ENCODE peak calls at places on chromosomes 7 and 10, in nine cellular contexts. One of them, this sample, is unnamed.

GRCh38 chr10:77673086-77673485 is 35.5 kb upstream of the KCNMA1 start:
- DNase-seq in cardiac muscle cell: no peak
- DNase-seq in GM20000: no peak
- DNase-seq in amniotic stem cell: no peak
- DNase-seq in AG09309: no peak
- DNase-seq in HuH-7.5: no peak
- DNase-seq in H9: no peak
- DNase-seq in right cardiac atrium: no peak
- DNase-seq in astrocyte: peak; percentile 6
- DNase-seq in this sample: no peak

GRCh38 chr10:123507298-123507697 is 158.9 kb upstream of the GPR26 start:
- DNase-seq in AG09309: no peak
- DNase-seq in cardiac muscle cell: no peak
- DNase-seq in H9: no peak
- DNase-seq in HuH-7.5: no peak
- DNase-seq in amniotic stem cell: no peak
- DNase-seq in right cardiac atrium: no peak
- DNase-seq in GM20000: no peak
- DNase-seq in astrocyte: no peak
- DNase-seq in this sample: no peak

GRCh38 chr10:48274636-48275035 is at the start of gene FRMPD2:
- DNase-seq in right cardiac atrium: peak; percentile 55
- DNase-seq in HuH-7.5: no peak
- DNase-seq in AG09309: no peak
- DNase-seq in H9: peak; percentile 59
- DNase-seq in astrocyte: no peak
- DNase-seq in amniotic stem cell: no peak
- DNase-seq in cardiac muscle cell: peak; percentile 50
- DNase-seq in GM20000: no peak
- DNase-seq in this sample: no peak

GRCh38 chr7:42471573-42472174 is 234.7 kb upstream of the GLI3 start:
- DNase-seq in H9: no peak
- DNase-seq in cardiac muscle cell: no peak
- DNase-seq in right cardiac atrium: no peak
- DNase-seq in amniotic stem cell: no peak
- DNase-seq in astrocyte: no peak
- DNase-seq in HuH-7.5: no peak
- DNase-seq in AG09309: no peak
- DNase-seq in GM20000: no peak
- DNase-seq in this sample: no peak

GRCh38 chr7:157568785-157569584 is 232.2 kb downstream of the DNAJB6 start:
- DNase-seq in GM20000: peak; percentile 67
- DNase-seq in amniotic stem cell: no peak
- DNase-seq in HuH-7.5: no peak
- DNase-seq in astrocyte: peak; percentile 41
- DNase-seq in H9: peak; percentile 63
- DNase-seq in cardiac muscle cell: no peak
- DNase-seq in AG09309: no peak
- DNase-seq in right cardiac atrium: peak; percentile 73
- DNase-seq in this sample: no peak

GRCh38 chr10:110445871-110446270 is 51.8 kb upstream of the DUSP5 start:
- DNase-seq in AG09309: no peak
- DNase-seq in HuH-7.5: no peak
- DNase-seq in astrocyte: no peak
- DNase-seq in cardiac muscle cell: no peak
- DNase-seq in right cardiac atrium: no peak
- DNase-seq in H9: no peak
- DNase-seq in amniotic stem cell: no peak
- DNase-seq in GM20000: no peak
- DNase-seq in this sample: no peak

GRCh38 chr7:5350174-5350463 is 67.4 kb downstream of the SLC29A4 start:
- DNase-seq in cardiac muscle cell: no peak
- DNase-seq in astrocyte: no peak
- DNase-seq in right cardiac atrium: no peak
- DNase-seq in GM20000: no peak
- DNase-seq in HuH-7.5: no peak
- DNase-seq in H9: no peak
- DNase-seq in AG09309: no peak
- DNase-seq in amniotic stem cell: no peak
- DNase-seq in this sample: no peak

GRCh38 chr7:117582219-117582704 is 102.4 kb downstream of the CFTR start:
- DNase-seq in cardiac muscle cell: peak; percentile 62
- DNase-seq in astrocyte: peak; percentile 91
- DNase-seq in GM20000: no peak
- DNase-seq in AG09309: peak; percentile 67
- DNase-seq in HuH-7.5: peak; percentile 19
- DNase-seq in amniotic stem cell: peak; percentile 69
- DNase-seq in right cardiac atrium: peak; percentile 88
- DNase-seq in H9: no peak
- DNase-seq in this sample: peak; percentile 15

GRCh38 chr10:12512292-12513002 is 163.1 kb downstream of the CAMK1D start:
- DNase-seq in right cardiac atrium: no peak
- DNase-seq in AG09309: no peak
- DNase-seq in HuH-7.5: no peak
- DNase-seq in astrocyte: no peak
- DNase-seq in cardiac muscle cell: no peak
- DNase-seq in amniotic stem cell: no peak
- DNase-seq in H9: no peak
- DNase-seq in GM20000: no peak
- DNase-seq in this sample: no peak

GRCh38 chr7:150449206-150449956 is 1.0 kb upstream of the GIMAP8 start:
- DNase-seq in astrocyte: no peak
- DNase-seq in amniotic stem cell: no peak
- DNase-seq in right cardiac atrium: no peak
- DNase-seq in HuH-7.5: no peak
- DNase-seq in cardiac muscle cell: no peak
- DNase-seq in GM20000: no peak
- DNase-seq in H9: no peak
- DNase-seq in AG09309: no peak
- DNase-seq in this sample: no peak

GRCh38 chr10:15715619-15716227 is 4.0 kb downstream of the ITGA8 start:
- DNase-seq in right cardiac atrium: no peak
- DNase-seq in astrocyte: no peak
- DNase-seq in amniotic stem cell: no peak
- DNase-seq in cardiac muscle cell: peak; percentile 34
- DNase-seq in HuH-7.5: no peak
- DNase-seq in AG09309: no peak
- DNase-seq in H9: no peak
- DNase-seq in GM20000: no peak
- DNase-seq in this sample: peak; percentile 30

GRCh38 chr7:91514591-91514990 is 250.4 kb downstream of the FZD1 start:
- DNase-seq in HuH-7.5: no peak
- DNase-seq in amniotic stem cell: no peak
- DNase-seq in right cardiac atrium: no peak
- DNase-seq in AG09309: no peak
- DNase-seq in GM20000: no peak
- DNase-seq in astrocyte: no peak
- DNase-seq in cardiac muscle cell: no peak
- DNase-seq in H9: no peak
- DNase-seq in this sample: no peak

GRCh38 chr7:159064816-159065130 is 79.9 kb downstream of the VIPR2 start:
- DNase-seq in H9: no peak
- DNase-seq in cardiac muscle cell: no peak
- DNase-seq in amniotic stem cell: no peak
- DNase-seq in right cardiac atrium: no peak
- DNase-seq in astrocyte: no peak
- DNase-seq in GM20000: no peak
- DNase-seq in AG09309: no peak
- DNase-seq in HuH-7.5: no peak
- DNase-seq in this sample: no peak

GRCh38 chr7:115113776-115114175 is 191.9 kb downstream of the MDFIC start:
- DNase-seq in astrocyte: no peak
- DNase-seq in amniotic stem cell: no peak
- DNase-seq in AG09309: no peak
- DNase-seq in cardiac muscle cell: no peak
- DNase-seq in H9: no peak
- DNase-seq in GM20000: no peak
- DNase-seq in HuH-7.5: no peak
- DNase-seq in right cardiac atrium: no peak
- DNase-seq in this sample: no peak

GRCh38 chr10:12728569-12728968 is 272.9 kb downstream of the CCDC3 start:
- DNase-seq in HuH-7.5: no peak
- DNase-seq in GM20000: no peak
- DNase-seq in H9: no peak
- DNase-seq in right cardiac atrium: peak; percentile 73
- DNase-seq in cardiac muscle cell: no peak
- DNase-seq in amniotic stem cell: no peak
- DNase-seq in AG09309: no peak
- DNase-seq in astrocyte: peak; percentile 68
- DNase-seq in this sample: no peak

GRCh38 chr7:50528266-50529092 is 36.7 kb downstream of the DDC start:
- DNase-seq in right cardiac atrium: no peak
- DNase-seq in HuH-7.5: no peak
- DNase-seq in AG09309: no peak
- DNase-seq in cardiac muscle cell: no peak
- DNase-seq in astrocyte: no peak
- DNase-seq in H9: peak; percentile 23
- DNase-seq in amniotic stem cell: no peak
- DNase-seq in GM20000: no peak
- DNase-seq in this sample: no peak

GRCh38 chr7:128266891-128267839 is 26.1 kb downstream of the LEP start:
- DNase-seq in HuH-7.5: peak; percentile 53
- DNase-seq in right cardiac atrium: peak; percentile 84
- DNase-seq in GM20000: no peak
- DNase-seq in H9: peak; percentile 85
- DNase-seq in amniotic stem cell: peak; percentile 13
- DNase-seq in AG09309: peak; percentile 29
- DNase-seq in astrocyte: peak; percentile 47
- DNase-seq in cardiac muscle cell: peak; percentile 17
- DNase-seq in this sample: peak; percentile 67

GRCh38 chr10:99742701-99743100 is 10.7 kb downstream of the CUTC start:
- DNase-seq in right cardiac atrium: no peak
- DNase-seq in GM20000: no peak
- DNase-seq in amniotic stem cell: no peak
- DNase-seq in H9: no peak
- DNase-seq in HuH-7.5: no peak
- DNase-seq in AG09309: no peak
- DNase-seq in cardiac muscle cell: no peak
- DNase-seq in astrocyte: no peak
- DNase-seq in this sample: no peak

GRCh38 chr7:133230591-133231194 is 22.2 kb upstream of the EXOC4 start:
- DNase-seq in cardiac muscle cell: peak; percentile 66
- DNase-seq in astrocyte: peak; percentile 2
- DNase-seq in amniotic stem cell: no peak
- DNase-seq in H9: peak; percentile 47
- DNase-seq in right cardiac atrium: no peak
- DNase-seq in HuH-7.5: peak; percentile 8
- DNase-seq in GM20000: peak; percentile 27
- DNase-seq in AG09309: peak; percentile 16
- DNase-seq in this sample: peak; percentile 70

GRCh38 chr10:99777918-99778716 is 4.3 kb upstream of the ABCC2 start:
- DNase-seq in HuH-7.5: no peak
- DNase-seq in right cardiac atrium: no peak
- DNase-seq in amniotic stem cell: no peak
- DNase-seq in H9: peak; percentile 36
- DNase-seq in GM20000: no peak
- DNase-seq in astrocyte: no peak
- DNase-seq in AG09309: no peak
- DNase-seq in cardiac muscle cell: no peak
- DNase-seq in this sample: no peak

GRCh38 chr7:121120921-121121320 is 132.4 kb downstream of the CPED1 start:
- DNase-seq in GM20000: no peak
- DNase-seq in right cardiac atrium: no peak
- DNase-seq in astrocyte: no peak
- DNase-seq in AG09309: no peak
- DNase-seq in H9: no peak
- DNase-seq in amniotic stem cell: no peak
- DNase-seq in cardiac muscle cell: no peak
- DNase-seq in HuH-7.5: no peak
- DNase-seq in this sample: no peak

GRCh38 chr7:104096683-104097082 is 107.2 kb upstream of the RELN start:
- DNase-seq in amniotic stem cell: no peak
- DNase-seq in astrocyte: no peak
- DNase-seq in cardiac muscle cell: peak; percentile 42
- DNase-seq in AG09309: no peak
- DNase-seq in H9: no peak
- DNase-seq in HuH-7.5: peak; percentile 37
- DNase-seq in GM20000: no peak
- DNase-seq in right cardiac atrium: no peak
- DNase-seq in this sample: peak; percentile 31

GRCh38 chr10:43048301-43049051 is 28.4 kb upstream of the RET start:
- DNase-seq in AG09309: peak; percentile 1
- DNase-seq in right cardiac atrium: peak; percentile 18
- DNase-seq in H9: no peak
- DNase-seq in amniotic stem cell: peak; percentile 9
- DNase-seq in astrocyte: no peak
- DNase-seq in GM20000: no peak
- DNase-seq in HuH-7.5: no peak
- DNase-seq in cardiac muscle cell: no peak
- DNase-seq in this sample: no peak

GRCh38 chr10:44384601-44385422 is at the start of gene CXCL12:
- DNase-seq in astrocyte: no peak
- DNase-seq in GM20000: peak; percentile 37
- DNase-seq in AG09309: no peak
- DNase-seq in right cardiac atrium: peak; percentile 86
- DNase-seq in amniotic stem cell: no peak
- DNase-seq in HuH-7.5: no peak
- DNase-seq in cardiac muscle cell: peak; percentile 65
- DNase-seq in H9: peak; percentile 78
- DNase-seq in this sample: peak; percentile 71

GRCh38 chr10:100993986-100994708 is 5.5 kb upstream of the LZTS2 start:
- DNase-seq in astrocyte: no peak
- DNase-seq in amniotic stem cell: peak; percentile 23
- DNase-seq in H9: no peak
- DNase-seq in AG09309: no peak
- DNase-seq in HuH-7.5: no peak
- DNase-seq in right cardiac atrium: no peak
- DNase-seq in GM20000: no peak
- DNase-seq in cardiac muscle cell: peak; percentile 48
- DNase-seq in this sample: no peak

GRCh38 chr10:1117651-1118050 is 61.5 kb downstream of the WDR37 start:
- DNase-seq in H9: no peak
- DNase-seq in AG09309: no peak
- DNase-seq in astrocyte: no peak
- DNase-seq in cardiac muscle cell: no peak
- DNase-seq in right cardiac atrium: no peak
- DNase-seq in HuH-7.5: no peak
- DNase-seq in amniotic stem cell: no peak
- DNase-seq in GM20000: no peak
- DNase-seq in this sample: no peak

GRCh38 chr10:80357000-80357803 is 621 bp downstream of the DYDC2 start:
- DNase-seq in right cardiac atrium: peak; percentile 51
- DNase-seq in HuH-7.5: no peak
- DNase-seq in amniotic stem cell: no peak
- DNase-seq in GM20000: peak; percentile 18
- DNase-seq in AG09309: no peak
- DNase-seq in astrocyte: no peak
- DNase-seq in H9: peak; percentile 75
- DNase-seq in cardiac muscle cell: peak; percentile 58
- DNase-seq in this sample: peak; percentile 49

GRCh38 chr10:94038024-94038423 is 44.3 kb downstream of the PLCE1 start:
- DNase-seq in right cardiac atrium: no peak
- DNase-seq in astrocyte: peak; percentile 63
- DNase-seq in HuH-7.5: no peak
- DNase-seq in amniotic stem cell: no peak
- DNase-seq in GM20000: no peak
- DNase-seq in cardiac muscle cell: peak; percentile 9
- DNase-seq in H9: no peak
- DNase-seq in AG09309: no peak
- DNase-seq in this sample: peak; percentile 16

GRCh38 chr10:69656719-69657269 is 26.7 kb downstream of the FAM241B start:
- DNase-seq in AG09309: no peak
- DNase-seq in cardiac muscle cell: peak; percentile 49
- DNase-seq in amniotic stem cell: no peak
- DNase-seq in HuH-7.5: no peak
- DNase-seq in right cardiac atrium: no peak
- DNase-seq in H9: no peak
- DNase-seq in GM20000: no peak
- DNase-seq in astrocyte: no peak
- DNase-seq in this sample: no peak

GRCh38 chr7:69283421-69283820 is 314.9 kb upstream of the AUTS2 start:
- DNase-seq in right cardiac atrium: peak; percentile 63
- DNase-seq in H9: no peak
- DNase-seq in HuH-7.5: no peak
- DNase-seq in GM20000: no peak
- DNase-seq in cardiac muscle cell: no peak
- DNase-seq in astrocyte: peak; percentile 76
- DNase-seq in AG09309: no peak
- DNase-seq in amniotic stem cell: no peak
- DNase-seq in this sample: no peak

GRCh38 chr7:750111-750905 is 23.2 kb upstream of the PRKAR1B start:
- DNase-seq in HuH-7.5: no peak
- DNase-seq in AG09309: no peak
- DNase-seq in H9: no peak
- DNase-seq in amniotic stem cell: no peak
- DNase-seq in cardiac muscle cell: no peak
- DNase-seq in GM20000: no peak
- DNase-seq in right cardiac atrium: no peak
- DNase-seq in astrocyte: no peak
- DNase-seq in this sample: no peak